ENCODE peak calls at places on chromosomes 2 and 18, in six cellular contexts. S, D, J, I, C and A are unnamed samples.

GRCh38 chr18:49839012-49839411 is 25.7 kb upstream of the ACAA2 start:
- DNase-seq in S (no peak), D (no peak), J (no peak), I (no peak), C (no peak), A (no peak)

GRCh38 chr2:225996477-225996858 is 597.0 kb downstream of the NYAP2 start:
- DNase-seq in S (no peak), D (no peak), J (no peak), I (no peak), C (no peak), A (no peak)

GRCh38 chr18:44568986-44569385 is 111.7 kb upstream of the SETBP1 start:
- DNase-seq in S (no peak), D (no peak), J (no peak), I (no peak), C (no peak), A (no peak)

GRCh38 chr2:128469875-128470274 is 151.2 kb upstream of the HS6ST1 start:
- DNase-seq in S (no peak), D (no peak), J (no peak), I (no peak), C (no peak), A (no peak)

GRCh38 chr2:106124787-106125549 is 69.1 kb downstream of the UXS1 start:
- DNase-seq in S (peak; percentile 29), D (no peak), J (no peak), I (no peak), C (no peak), A (no peak)

GRCh38 chr2:94874277-94874997 is 3.2 kb downstream of the TEKT4 start:
- DNase-seq in S (peak; percentile 38), D (peak; percentile 67), J (peak; percentile 56), I (peak; percentile 74), C (no peak), A (no peak)

GRCh38 chr2:226985227-226985946 is 149.5 kb downstream of the RHBDD1 start:
- DNase-seq in S (peak; percentile 77), D (no peak), J (no peak), I (no peak), C (no peak), A (no peak)

GRCh38 chr2:238116298-238117198 is 16.4 kb downstream of the ESPNL start:
- DNase-seq in S (no peak), D (peak; percentile 33), J (no peak), I (peak; percentile 19), C (peak; percentile 41), A (no peak)

GRCh38 chr2:217688494-217688893 is 314.3 kb downstream of the TNS1 start:
- DNase-seq in S (no peak), D (no peak), J (no peak), I (no peak), C (no peak), A (no peak)

GRCh38 chr18:46322411-46322891 is 218.3 kb downstream of the HAUS1 start:
- DNase-seq in S (no peak), D (no peak), J (no peak), I (peak; percentile 28), C (no peak), A (no peak)

GRCh38 chr2:224069172-224069571 is 30.1 kb upstream of the SERPINE2 start:
- DNase-seq in S (no peak), D (no peak), J (no peak), I (no peak), C (peak; percentile 54), A (no peak)

GRCh38 chr2:112812318-112813042 is 24.1 kb downstream of the IL1B start:
- DNase-seq in S (no peak), D (no peak), J (no peak), I (no peak), C (no peak), A (no peak)

GRCh38 chr2:229416116-229416694 is 145.1 kb upstream of the PID1 start:
- DNase-seq in S (no peak), D (peak; percentile 84), J (peak; percentile 59), I (peak; percentile 50), C (peak; percentile 88), A (peak; percentile 59)

GRCh38 chr2:113370478-113371091 is 66.9 kb upstream of the ZNG1B start:
- DNase-seq in S (peak; percentile 83), D (peak; percentile 69), J (peak; percentile 71), I (peak; percentile 58), C (peak; percentile 70), A (no peak)

GRCh38 chr18:68796936-68797690 is 767 bp upstream of the CCDC102B start:
- DNase-seq in S (no peak), D (peak; percentile 25), J (peak; percentile 29), I (no peak), C (no peak), A (no peak)

GRCh38 chr2:84927275-84927627 is 21.8 kb downstream of the TMSB10 start:
- DNase-seq in S (no peak), D (no peak), J (no peak), I (no peak), C (no peak), A (no peak)

GRCh38 chr2:241064008-241064801 is 37.9 kb downstream of the MTERF4 start:
- DNase-seq in S (peak; percentile 20), D (peak; percentile 71), J (peak; percentile 66), I (peak; percentile 65), C (peak; percentile 45), A (no peak)

GRCh38 chr18:59008302-59008974 is 131.2 kb upstream of the SEC11C start:
- DNase-seq in S (no peak), D (no peak), J (no peak), I (no peak), C (no peak), A (no peak)

GRCh38 chr2:192195548-192196418 is 1.1 kb upstream of the TMEFF2 start:
- DNase-seq in S (peak; percentile 9), D (peak; percentile 45), J (no peak), I (peak; percentile 50), C (peak; percentile 44), A (no peak)

GRCh38 chr2:42768706-42769256 is 4.8 kb upstream of the OXER1 start:
- DNase-seq in S (no peak), D (no peak), J (no peak), I (no peak), C (no peak), A (no peak)

GRCh38 chr2:174974131-174974530 is 31.1 kb downstream of the CHN1 start:
- DNase-seq in S (no peak), D (no peak), J (no peak), I (no peak), C (no peak), A (no peak)

GRCh38 chr2:132670104-132670960 is at the start of gene LYPD1:
- DNase-seq in S (peak; percentile 9), D (peak; percentile 46), J (no peak), I (no peak), C (peak; percentile 50), A (no peak)

GRCh38 chr2:132669854-132670103 is 226 bp downstream of the LYPD1 start:
- DNase-seq in S (no peak), D (no peak), J (no peak), I (no peak), C (no peak), A (no peak)

GRCh38 chr2:132668986-132669853 is 785 bp downstream of the LYPD1 start:
- DNase-seq in S (no peak), D (no peak), J (no peak), I (no peak), C (no peak), A (no peak)

GRCh38 chr2:132668189-132668833 is 1.7 kb downstream of the LYPD1 start:
- DNase-seq in S (no peak), D (no peak), J (no peak), I (no peak), C (no peak), A (no peak)

GRCh38 chr2:132670961-132671781 is 1.2 kb upstream of the LYPD1 start:
- DNase-seq in S (no peak), D (no peak), J (no peak), I (no peak), C (no peak), A (no peak)
- H3K4me3 ChIP-seq in S (peak overlapping the region; percentile 32), D (peak overlapping the region; percentile 56), J (no peak overlapping the region), I (peak overlapping the region; percentile 53), C (peak overlapping the region; percentile 59), A (peak overlapping the region; percentile 55)

GRCh38 chr2:263022-263738 is 652 bp downstream of the SH3YL1 start:
- DNase-seq in S (peak; percentile 51), D (no peak), J (no peak), I (peak; percentile 55), C (no peak), A (no peak)
- H3K9me3 ChIP-seq in S (no peaks in the 10 kb centered on the region), D (no peaks in the 10 kb centered on the region), J (no peaks in the 10 kb centered on the region), I (no peaks in the 10 kb centered on the region), C (peaks cover 5% of the 10 kb centered on the region), A (peaks cover 5% of the 10 kb centered on the region)

GRCh38 chr2:176679306-176679705 is 410.1 kb downstream of the MTX2 start:
- DNase-seq in S (no peak), D (no peak), J (no peak), I (no peak), C (no peak), A (no peak)
- H3K4me3 ChIP-seq in S (no peak overlapping the region), D (no peak overlapping the region), J (no peak overlapping the region), I (no peak overlapping the region), C (no peak overlapping the region), A (no peak overlapping the region)

GRCh38 chr2:233968556-233968955 is 51.4 kb downstream of the TRPM8 start:
- DNase-seq in S (no peak), D (no peak), J (no peak), I (no peak), C (no peak), A (no peak)
- H3K9me3 ChIP-seq in S (no peaks in the 10 kb centered on the region), D (no peaks in the 10 kb centered on the region), J (no peaks in the 10 kb centered on the region), I (no peaks in the 10 kb centered on the region), C (no peaks in the 10 kb centered on the region), A (no peaks in the 10 kb centered on the region)